ENCODE peak calls at places on chromosome 17, in seven cellular contexts. One of them, this sample, is unnamed.

GRCh38 chr17:70646673-70647072 is 477.3 kb downstream of the KCNJ2 start:
- DNase-seq in cardiac muscle cell: no peak
- DNase-seq in GM23248: no peak
- DNase-seq in CD8-positive, alpha-beta memory T cell: no peak
- DNase-seq in H9: no peak
- DNase-seq in GM23338: no peak
- DNase-seq in neural progenitor cell: no peak
- DNase-seq in this sample: no peak

GRCh38 chr17:223723-224471 is 42.4 kb upstream of the DOC2B start:
- DNase-seq in cardiac muscle cell: no peak
- DNase-seq in H9: no peak
- DNase-seq in GM23248: no peak
- DNase-seq in neural progenitor cell: no peak
- DNase-seq in CD8-positive, alpha-beta memory T cell: no peak
- DNase-seq in GM23338: no peak
- DNase-seq in this sample: no peak

GRCh38 chr17:6901086-6901485 is 69.6 kb upstream of the TEKT1 start:
- DNase-seq in GM23248: no peak
- DNase-seq in H9: no peak
- DNase-seq in neural progenitor cell: no peak
- DNase-seq in CD8-positive, alpha-beta memory T cell: no peak
- DNase-seq in cardiac muscle cell: no peak
- DNase-seq in GM23338: no peak
- DNase-seq in this sample: no peak

GRCh38 chr17:41212524-41213169 is 13.8 kb upstream of the KRTAP9-2 start:
- DNase-seq in cardiac muscle cell: no peak
- DNase-seq in neural progenitor cell: no peak
- DNase-seq in H9: no peak
- DNase-seq in GM23248: no peak
- DNase-seq in CD8-positive, alpha-beta memory T cell: no peak
- DNase-seq in GM23338: no peak
- DNase-seq in this sample: no peak

GRCh38 chr17:74599531-74599939 is 7.5 kb upstream of the CD300LD start:
- DNase-seq in GM23248: no peak
- DNase-seq in H9: no peak
- DNase-seq in neural progenitor cell: no peak
- DNase-seq in cardiac muscle cell: no peak
- DNase-seq in CD8-positive, alpha-beta memory T cell: no peak
- DNase-seq in GM23338: no peak
- DNase-seq in this sample: no peak

GRCh38 chr17:82775033-82775823 is 23.4 kb downstream of the TBCD start:
- DNase-seq in cardiac muscle cell: peak
- DNase-seq in GM23248: peak
- DNase-seq in CD8-positive, alpha-beta memory T cell: peak
- DNase-seq in neural progenitor cell: peak
- DNase-seq in GM23338: peak
- DNase-seq in H9: peak
- DNase-seq in this sample: no peak

GRCh38 chr17:70886648-70887047 is 717.3 kb downstream of the KCNJ2 start:
- DNase-seq in H9: no peak
- DNase-seq in GM23248: no peak
- DNase-seq in neural progenitor cell: no peak
- DNase-seq in GM23338: no peak
- DNase-seq in CD8-positive, alpha-beta memory T cell: no peak
- DNase-seq in cardiac muscle cell: no peak
- DNase-seq in this sample: no peak

GRCh38 chr17:12041316-12041715 is 20.6 kb downstream of the MAP2K4 start:
- DNase-seq in CD8-positive, alpha-beta memory T cell: no peak
- DNase-seq in cardiac muscle cell: peak
- DNase-seq in GM23248: peak
- DNase-seq in GM23338: no peak
- DNase-seq in neural progenitor cell: no peak
- DNase-seq in H9: no peak
- DNase-seq in this sample: no peak

GRCh38 chr17:38590988-38591758 is 14.6 kb downstream of the SRCIN1 start:
- DNase-seq in GM23248: peak
- DNase-seq in GM23338: no peak
- DNase-seq in cardiac muscle cell: no peak
- DNase-seq in CD8-positive, alpha-beta memory T cell: no peak
- DNase-seq in neural progenitor cell: peak
- DNase-seq in H9: no peak
- DNase-seq in this sample: no peak

GRCh38 chr17:31560836-31561235 is 169.4 kb downstream of the RAB11FIP4 start:
- DNase-seq in GM23338: peak
- DNase-seq in H9: no peak
- DNase-seq in CD8-positive, alpha-beta memory T cell: no peak
- DNase-seq in GM23248: peak
- DNase-seq in cardiac muscle cell: no peak
- DNase-seq in neural progenitor cell: no peak
- DNase-seq in this sample: no peak
- H3K27ac ChIP-seq in GM23338: no peak
- H3K27ac ChIP-seq in H9: no peak
- H3K27ac ChIP-seq in CD8-positive, alpha-beta memory T cell: no peak
- H3K27ac ChIP-seq in GM23248: peak
- H3K27ac ChIP-seq in cardiac muscle cell: no peak
- H3K27ac ChIP-seq in neural progenitor cell: no peak
- H3K27ac ChIP-seq in this sample: no peak

GRCh38 chr17:60135951-60136666 is 13.7 kb upstream of the CA4 start:
- DNase-seq in GM23338: peak
- DNase-seq in GM23248: no peak
- DNase-seq in H9: no peak
- DNase-seq in cardiac muscle cell: no peak
- DNase-seq in neural progenitor cell: no peak
- DNase-seq in CD8-positive, alpha-beta memory T cell: no peak
- DNase-seq in this sample: no peak

GRCh38 chr17:60138769-60139437 is 10.9 kb upstream of the CA4 start:
- DNase-seq in GM23338: peak
- DNase-seq in neural progenitor cell: no peak
- DNase-seq in GM23248: no peak
- DNase-seq in CD8-positive, alpha-beta memory T cell: no peak
- DNase-seq in H9: no peak
- DNase-seq in cardiac muscle cell: no peak
- DNase-seq in this sample: no peak

GRCh38 chr17:60134396-60135159 is 15.2 kb upstream of the CA4 start:
- DNase-seq in GM23248: peak
- DNase-seq in H9: no peak
- DNase-seq in GM23338: no peak
- DNase-seq in neural progenitor cell: no peak
- DNase-seq in cardiac muscle cell: peak
- DNase-seq in CD8-positive, alpha-beta memory T cell: no peak
- DNase-seq in this sample: no peak

GRCh38 chr17:60137731-60138130 is 12.0 kb upstream of the CA4 start:
- DNase-seq in CD8-positive, alpha-beta memory T cell: no peak
- DNase-seq in GM23338: no peak
- DNase-seq in cardiac muscle cell: no peak
- DNase-seq in H9: no peak
- DNase-seq in neural progenitor cell: no peak
- DNase-seq in GM23248: no peak
- DNase-seq in this sample: no peak

GRCh38 chr17:60135160-60135950 is 14.4 kb upstream of the CA4 start:
- DNase-seq in H9: peak
- DNase-seq in CD8-positive, alpha-beta memory T cell: peak
- DNase-seq in cardiac muscle cell: peak
- DNase-seq in neural progenitor cell: peak
- DNase-seq in GM23248: peak
- DNase-seq in GM23338: peak
- DNase-seq in this sample: peak
- H3K27ac ChIP-seq in H9: no peak
- H3K27ac ChIP-seq in CD8-positive, alpha-beta memory T cell: peak
- H3K27ac ChIP-seq in cardiac muscle cell: peak
- H3K27ac ChIP-seq in neural progenitor cell: no peak
- H3K27ac ChIP-seq in GM23248: peak
- H3K27ac ChIP-seq in GM23338: no peak
- H3K27ac ChIP-seq in this sample: no peak

GRCh38 chr17:33936764-33937163 is 318.3 kb upstream of the CCL2 start:
- DNase-seq in GM23338: no peak
- DNase-seq in H9: no peak
- DNase-seq in GM23248: no peak
- DNase-seq in CD8-positive, alpha-beta memory T cell: no peak
- DNase-seq in cardiac muscle cell: no peak
- DNase-seq in neural progenitor cell: no peak
- DNase-seq in this sample: no peak
- H3K27ac ChIP-seq in GM23338: no peak
- H3K27ac ChIP-seq in H9: no peak
- H3K27ac ChIP-seq in GM23248: no peak
- H3K27ac ChIP-seq in CD8-positive, alpha-beta memory T cell: no peak
- H3K27ac ChIP-seq in cardiac muscle cell: no peak
- H3K27ac ChIP-seq in neural progenitor cell: no peak
- H3K27ac ChIP-seq in this sample: no peak

GRCh38 chr17:64281962-64282752 is 19.1 kb upstream of the TEX2 start:
- DNase-seq in neural progenitor cell: peak
- DNase-seq in CD8-positive, alpha-beta memory T cell: peak
- DNase-seq in GM23338: peak
- DNase-seq in H9: peak
- DNase-seq in cardiac muscle cell: peak
- DNase-seq in GM23248: peak
- DNase-seq in this sample: no peak
- H3K27ac ChIP-seq in neural progenitor cell: no peak
- H3K27ac ChIP-seq in CD8-positive, alpha-beta memory T cell: no peak
- H3K27ac ChIP-seq in GM23338: no peak
- H3K27ac ChIP-seq in H9: no peak
- H3K27ac ChIP-seq in cardiac muscle cell: no peak
- H3K27ac ChIP-seq in GM23248: no peak
- H3K27ac ChIP-seq in this sample: no peak

DNA sequence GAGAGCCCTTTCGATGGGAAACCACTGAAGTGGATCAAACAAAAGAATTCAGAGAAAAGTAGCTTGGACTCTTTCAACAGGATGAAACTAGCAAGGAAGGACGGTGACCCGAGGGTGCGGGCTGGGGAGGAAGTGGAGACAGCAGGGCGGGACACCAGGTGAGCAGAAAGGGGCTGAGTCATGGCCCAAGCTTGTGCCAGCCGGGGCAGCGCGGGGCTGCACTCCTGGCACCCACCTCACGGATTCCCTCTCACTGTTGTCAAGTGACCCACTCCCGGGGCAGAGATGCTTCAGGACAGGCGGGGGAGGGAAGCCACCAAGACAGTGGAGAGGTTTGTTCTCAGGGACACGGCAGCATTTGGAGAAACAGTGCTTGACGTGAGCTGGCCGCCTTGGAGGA is 10.7 kb upstream of the RNF222 start:
- DNase-seq in H9: peak
- DNase-seq in cardiac muscle cell: no peak
- DNase-seq in neural progenitor cell: peak
- DNase-seq in GM23338: peak
- DNase-seq in GM23248: no peak
- DNase-seq in CD8-positive, alpha-beta memory T cell: no peak
- DNase-seq in this sample: no peak
- H3K27ac ChIP-seq in H9: no peak
- H3K27ac ChIP-seq in cardiac muscle cell: no peak
- H3K27ac ChIP-seq in neural progenitor cell: no peak
- H3K27ac ChIP-seq in GM23338: no peak
- H3K27ac ChIP-seq in GM23248: no peak
- H3K27ac ChIP-seq in CD8-positive, alpha-beta memory T cell: no peak
- H3K27ac ChIP-seq in this sample: no peak